ENCODE peak calls at places on chromosomes 16 and 17, in seven cellular contexts. M is thoracic aorta, E is fibroblast of mammary gland, A is A549, Q is neural progenitor cell, W is tibial artery, P is body of pancreas. F is an unnamed sample.

GRCh38 chr17:42518046-42518754 is 17.8 kb upstream of the NAGLU start:
- DNase-seq in M (peak), E (peak), A (peak), Q (no peak), W (peak), P (peak), F (peak)

GRCh38 chr16:88331989-88332920 is 50.5 kb upstream of the ZNF469 start:
- DNase-seq in M (peak), E (peak), A (peak), Q (no peak), W (peak), P (peak), F (peak)

GRCh38 chr16:4787627-4788482 is at the start of gene SEPTIN12:
- DNase-seq in M (no peak), E (no peak), A (no peak), Q (no peak), W (no peak), P (no peak), F (no peak)

GRCh38 chr17:1462164-1463112 is 6.4 kb upstream of the CRK start:
- DNase-seq in M (no peak), E (peak), A (no peak), Q (no peak), W (no peak), P (peak), F (no peak)

GRCh38 chr16:85503642-85504224 is 109.4 kb upstream of the GSE1 start:
- DNase-seq in M (no peak), E (no peak), A (no peak), Q (no peak), W (no peak), P (no peak), F (no peak)

GRCh38 chr16:48611329-48612137 is 1.6 kb upstream of the N4BP1 start:
- DNase-seq in M (no peak), E (no peak), A (peak), Q (no peak), W (no peak), P (no peak), F (no peak)

GRCh38 chr16:3983081-3983520 is 102.6 kb upstream of the CREBBP start:
- DNase-seq in M (no peak), E (peak), A (peak), Q (peak), W (peak), P (peak), F (peak)

GRCh38 chr16:3965781-3966582 is 85.5 kb upstream of the CREBBP start:
- DNase-seq in M (no peak), E (no peak), A (no peak), Q (no peak), W (no peak), P (no peak), F (no peak)

GRCh38 chr17:75036643-75037268 is 10.0 kb downstream of the ATP5PD start:
- DNase-seq in M (peak), E (peak), A (peak), Q (no peak), W (peak), P (peak), F (no peak)

GRCh38 chr17:7858487-7858832 is 657 bp downstream of the CYB5D1 start:
- DNase-seq in M (no peak), E (peak), A (peak), Q (peak), W (peak), P (peak), F (peak)

GRCh38 chr17:30550512-30551273 is 73.5 kb downstream of the GOSR1 start:
- DNase-seq in M (no peak), E (peak), A (no peak), Q (no peak), W (peak), P (no peak), F (peak)

GRCh38 chr17:13921841-13922776 is 147.2 kb upstream of the COX10 start:
- DNase-seq in M (no peak), E (no peak), A (no peak), Q (no peak), W (no peak), P (no peak), F (no peak)

GRCh38 chr16:77834600-77834963 is 46.2 kb downstream of the VAT1L start:
- DNase-seq in M (no peak), E (peak), A (no peak), Q (no peak), W (no peak), P (no peak), F (no peak)

GRCh38 chr17:27456681-27457404 is 595 bp downstream of the KSR1 start:
- DNase-seq in M (no peak), E (no peak), A (no peak), Q (peak), W (peak), P (no peak), F (no peak)

GRCh38 chr17:41382396-41382795 is 290 bp upstream of the KRT34 start:
- DNase-seq in M (no peak), E (peak), A (no peak), Q (no peak), W (no peak), P (no peak), F (peak)

GRCh38 chr17:17849863-17850373 is 13.1 kb upstream of the SREBF1 start:
- DNase-seq in M (no peak), E (peak), A (peak), Q (peak), W (no peak), P (peak), F (no peak)

GRCh38 chr17:50344712-50345380 is 1.1 kb upstream of the XYLT2 start:
- DNase-seq in M (no peak), E (no peak), A (no peak), Q (no peak), W (peak), P (no peak), F (no peak)

GRCh38 chr16:3088925-3089716 is 10.0 kb downstream of the ZSCAN10 start:
- DNase-seq in M (no peak), E (no peak), A (no peak), Q (no peak), W (no peak), P (no peak), F (no peak)

GRCh38 chr17:67414559-67414958 is 37.5 kb downstream of the PITPNC1 start:
- DNase-seq in M (no peak), E (no peak), A (no peak), Q (no peak), W (no peak), P (no peak), F (no peak)

GRCh38 chr17:82112866-82113390 is 14.9 kb upstream of the FASN start:
- DNase-seq in M (no peak), E (no peak), A (no peak), Q (no peak), W (no peak), P (no peak), F (no peak)

GRCh38 chr17:752620-753219 is 656 bp upstream of the GEMIN4 start:
- DNase-seq in M (peak), E (peak), A (peak), Q (peak), W (peak), P (peak), F (no peak)

GRCh38 chr17:19705201-19705600 is 11.2 kb downstream of the SLC47A2 start:
- DNase-seq in M (no peak), E (no peak), A (no peak), Q (no peak), W (no peak), P (no peak), F (no peak)

GRCh38 chr17:33220031-33220430 is 73.1 kb downstream of the ASIC2 start:
- DNase-seq in M (no peak), E (no peak), A (no peak), Q (no peak), W (no peak), P (no peak), F (no peak)

GRCh38 chr17:48254896-48255295 is 147.3 kb downstream of the SNX11 start:
- DNase-seq in M (no peak), E (peak), A (peak), Q (no peak), W (no peak), P (no peak), F (no peak)

GRCh38 chr17:36728030-36728991 is 126.9 kb downstream of the MRM1 start:
- DNase-seq in M (no peak), E (no peak), A (no peak), Q (no peak), W (no peak), P (no peak), F (no peak)

GRCh38 chr16:78768723-78769122 is 669.3 kb downstream of the WWOX start:
- DNase-seq in M (no peak), E (no peak), A (no peak), Q (peak), W (no peak), P (no peak), F (no peak)

GRCh38 chr16:85146922-85147651 is 34.8 kb upstream of the CIBAR2 start:
- DNase-seq in M (no peak), E (no peak), A (no peak), Q (no peak), W (no peak), P (no peak), F (peak)

GRCh38 chr16:74437-75318 is 2.2 kb upstream of the RHBDF1 start:
- DNase-seq in M (no peak), E (no peak), A (no peak), Q (no peak), W (no peak), P (no peak), F (no peak)

GRCh38 chr17:27433521-27433920 is 22.7 kb upstream of the KSR1 start:
- DNase-seq in M (no peak), E (no peak), A (no peak), Q (no peak), W (no peak), P (no peak), F (no peak)

GRCh38 chr16:65622161-65622560 is 500.3 kb upstream of the CDH11 start:
- DNase-seq in M (no peak), E (no peak), A (no peak), Q (no peak), W (no peak), P (no peak), F (no peak)

GRCh38 chr17:33112763-33113162 is 121.1 kb downstream of the SPACA3 start:
- DNase-seq in M (no peak), E (peak), A (peak), Q (no peak), W (no peak), P (no peak), F (no peak)

GRCh38 chr17:51079049-51079448 is 41.6 kb downstream of the SPAG9 start:
- DNase-seq in M (no peak), E (peak), A (no peak), Q (no peak), W (no peak), P (no peak), F (peak)

GRCh38 chr17:57281887-57282653 is 25.7 kb downstream of the MSI2 start:
- DNase-seq in M (no peak), E (no peak), A (no peak), Q (no peak), W (no peak), P (no peak), F (no peak)

GRCh38 chr16:84463221-84463620 is 41.2 kb downstream of the MEAK7 start:
- DNase-seq in M (no peak), E (no peak), A (no peak), Q (no peak), W (peak), P (no peak), F (no peak)

GRCh38 chr16:67860589-67861398 is 12.1 kb upstream of the EDC4 start:
- DNase-seq in M (no peak), E (peak), A (peak), Q (no peak), W (no peak), P (no peak), F (peak)

GRCh38 chr16:10181196-10182162 is 749 bp downstream of the GRIN2A start:
- DNase-seq in M (no peak), E (peak), A (peak), Q (peak), W (peak), P (peak), F (peak)

GRCh38 chr16:23215435-23215834 is 32.9 kb downstream of the SCNN1G start:
- DNase-seq in M (no peak), E (no peak), A (no peak), Q (no peak), W (no peak), P (no peak), F (no peak)
- TF ChIP-seq CTCF in M (no peak), E (no peak), A (no peak), Q (no peak), W (no peak), P (no peak), F (no peak)

GRCh38 chr17:15180121-15180561 is 85.0 kb downstream of the PMP22 start:
- DNase-seq in M (no peak), E (no peak), A (no peak), Q (no peak), W (no peak), P (no peak), F (no peak)

GRCh38 chr17:15181333-15181732 is 83.8 kb downstream of the PMP22 start:
- DNase-seq in M (no peak), E (peak), A (no peak), Q (no peak), W (no peak), P (no peak), F (no peak)

GRCh38 chr17:15181816-15182215 is 83.3 kb downstream of the PMP22 start:
- DNase-seq in M (no peak), E (no peak), A (no peak), Q (no peak), W (no peak), P (no peak), F (no peak)

GRCh38 chr17:15184872-15185624 is 80.1 kb downstream of the PMP22 start:
- DNase-seq in M (no peak), E (no peak), A (no peak), Q (no peak), W (no peak), P (no peak), F (no peak)

GRCh38 chr17:15185625-15185991 is 79.5 kb downstream of the PMP22 start:
- DNase-seq in M (no peak), E (peak), A (peak), Q (no peak), W (peak), P (peak), F (peak)
- TF ChIP-seq CTCF in M (no peak), E (no peak), A (no peak), Q (no peak), W (no peak), P (no peak), F (no peak)

DNA sequence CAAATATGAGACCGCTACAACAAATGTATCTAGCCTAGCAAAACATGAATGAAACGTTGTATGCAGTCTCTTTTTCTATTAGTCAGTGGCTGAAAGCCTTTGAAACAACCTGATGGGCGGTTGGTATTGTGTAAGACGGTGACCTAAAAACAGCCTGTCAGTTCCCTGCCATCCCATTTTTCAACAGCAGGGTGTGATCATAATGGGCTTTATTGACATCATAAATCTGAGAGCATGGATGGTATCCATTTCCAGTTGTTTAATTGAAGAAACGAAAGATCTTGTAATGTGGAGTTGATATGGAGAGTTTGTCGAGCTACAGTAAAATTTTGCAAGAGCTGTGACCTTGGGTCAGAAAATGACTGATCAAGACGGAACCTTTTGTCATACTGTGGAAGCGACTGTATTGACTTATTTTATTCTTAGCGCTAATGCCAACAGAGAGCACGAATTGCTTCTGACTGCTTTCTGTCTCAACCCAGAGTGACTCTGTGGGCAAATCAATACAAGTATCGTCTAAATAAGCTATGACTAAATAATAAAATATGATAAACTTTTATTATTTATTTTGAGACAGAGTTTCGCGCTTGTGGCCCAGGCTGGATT is 12.3 kb upstream of the MEIOB start:
- DNase-seq in M (no peak), E (peak), A (peak), Q (no peak), W (no peak), P (peak), F (no peak)
- TF ChIP-seq CTCF in M (no peak), E (peak), A (no peak), Q (peak), W (no peak), P (peak), F (peak)

DNA sequence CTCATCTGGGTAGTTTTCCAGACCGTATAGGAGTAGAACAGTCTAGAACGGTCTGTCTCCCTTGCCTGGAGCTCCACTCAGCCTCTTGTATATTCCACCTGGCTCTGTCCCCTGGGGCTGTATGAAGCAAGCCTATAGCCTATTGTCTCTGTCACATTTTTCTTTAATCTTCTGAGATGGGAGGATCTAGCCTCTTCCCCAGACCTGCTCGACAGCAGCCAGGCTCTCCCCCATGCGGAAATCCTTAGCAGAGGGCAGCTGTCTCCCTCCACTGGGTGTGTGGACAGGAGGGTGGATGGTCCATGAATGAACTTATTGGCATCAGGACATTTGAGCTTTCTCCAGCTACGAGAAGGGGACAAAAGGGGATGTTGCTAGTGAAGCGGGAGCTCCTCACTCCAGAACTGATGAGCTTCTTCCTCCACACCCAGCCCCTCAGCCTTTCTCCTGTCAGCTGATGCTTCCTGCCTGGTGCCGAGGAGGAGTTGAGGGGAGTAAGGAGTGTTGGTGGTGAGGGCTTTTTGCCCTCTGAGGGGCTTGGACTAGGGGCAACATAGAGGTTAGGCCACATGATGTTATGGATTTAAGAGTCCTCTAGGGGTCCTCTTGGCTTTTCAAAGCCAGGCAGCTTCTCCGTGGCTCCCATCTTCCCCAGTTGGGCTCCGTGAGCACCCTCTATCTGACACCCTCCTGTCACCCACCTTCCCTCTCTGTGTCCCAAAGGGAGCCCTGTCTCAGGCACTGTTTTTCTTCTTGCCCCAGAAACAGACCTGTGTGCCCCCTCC is 28.0 kb downstream of the ARHGAP23 start:
- DNase-seq in M (no peak), E (no peak), A (no peak), Q (peak), W (no peak), P (no peak), F (no peak)
- TF ChIP-seq CTCF in M (no peak), E (no peak), A (no peak), Q (peak), W (no peak), P (no peak), F (peak)

GRCh38 chr17:80908776-80909175 is 82.9 kb upstream of the CHMP6 start:
- DNase-seq in M (no peak), E (no peak), A (no peak), Q (no peak), W (no peak), P (no peak), F (no peak)
- TF ChIP-seq CTCF in M (no peak), E (no peak), A (no peak), Q (no peak), W (no peak), P (no peak), F (no peak)

GRCh38 chr17:78315355-78316114 is 44.3 kb downstream of the SOCS3 start:
- DNase-seq in M (peak), E (peak), A (peak), Q (no peak), W (peak), P (peak), F (peak)
- TF ChIP-seq CTCF in M (no peak), E (peak), A (peak), Q (no peak), W (no peak), P (no peak), F (peak)